ENCODE peak calls at places on chromosomes 3 and 15, in five cellular contexts. A is endodermal cell, E is brain microvascular endothelial cell, S is cardiac muscle cell, V is upper lobe of left lung. M is an unnamed sample.
A peak's percentile ranks its signal among the peaks of the same experiment; 100 is the strongest.

GRCh38 chr3:53144446-53144845 is 14.2 kb upstream of the RFT1 start:
- DNase-seq in E (no peak), S (no peak), V (no peak), A (no peak), M (no peak)

GRCh38 chr3:51709004-51709420 is 2.1 kb downstream of the GRM2 start:
- DNase-seq in E (no peak), S (no peak), A (peak; percentile 44), V (peak; percentile 70), M (peak; percentile 5)

GRCh38 chr3:55198554-55198953 is 270.7 kb upstream of the LRTM1 start:
- DNase-seq in V (no peak), A (no peak), E (peak; percentile 87), S (peak; percentile 89), M (no peak)

GRCh38 chr3:84987709-84988504 is 29.1 kb downstream of the CADM2 start:
- DNase-seq in E (no peak), V (no peak), A (no peak), S (no peak), M (no peak)

GRCh38 chr3:134803051-134803505 is 8.0 kb downstream of the EPHB1 start:
- DNase-seq in A (peak; percentile 66), S (no peak), V (no peak), E (no peak), M (no peak)

GRCh38 chr3:188509316-188509715 is 355.4 kb downstream of the LPP start:
- DNase-seq in E (no peak), A (no peak), V (no peak), S (no peak), M (no peak)

GRCh38 chr15:32824777-32825176 is 107.0 kb downstream of the GREM1 start:
- DNase-seq in S (peak; percentile 70), V (no peak), A (no peak), E (peak; percentile 87), M (no peak)

GRCh38 chr3:13420817-13421755 is 964 bp upstream of the NUP210 start:
- DNase-seq in A (peak; percentile 65), S (no peak), V (no peak), E (no peak), M (no peak)

GRCh38 chr3:69776926-69777581 is 37.8 kb downstream of the MITF start:
- DNase-seq in E (no peak), V (no peak), A (no peak), S (no peak), M (no peak)

GRCh38 chr15:81194723-81195122 is 2.0 kb upstream of the IL16 start:
- DNase-seq in A (no peak), V (no peak), E (no peak), S (no peak), M (no peak)

GRCh38 chr15:31259562-31260252 is 66.9 kb upstream of the KLF13 start:
- DNase-seq in A (no peak), V (no peak), S (no peak), E (no peak), M (no peak)

GRCh38 chr15:45378149-45378912 is at the start of gene GATM:
- DNase-seq in S (peak; percentile 86), A (peak; percentile 91), E (peak; percentile 70), V (peak; percentile 94), M (peak; percentile 88)

GRCh38 chr15:62506217-62506805 is 341.2 kb upstream of the C2CD4B start:
- DNase-seq in A (peak; percentile 51), E (peak; percentile 2), S (peak; percentile 80), V (no peak), M (no peak)

GRCh38 chr3:56856686-56857577 is 55.2 kb upstream of the ARHGEF3 start:
- DNase-seq in V (no peak), A (no peak), S (no peak), E (no peak), M (no peak)

GRCh38 chr3:122031123-122031468 is 9.0 kb upstream of the ILDR1 start:
- DNase-seq in E (no peak), V (no peak), S (no peak), A (no peak), M (no peak)

GRCh38 chr15:52493968-52494367 is 34.7 kb downstream of the MYO5A start:
- DNase-seq in E (no peak), V (no peak), S (no peak), A (no peak), M (no peak)

GRCh38 chr3:152279474-152279873 is 10.7 kb downstream of the MBNL1 start:
- DNase-seq in E (no peak), S (no peak), V (no peak), A (no peak), M (no peak)

DNA sequence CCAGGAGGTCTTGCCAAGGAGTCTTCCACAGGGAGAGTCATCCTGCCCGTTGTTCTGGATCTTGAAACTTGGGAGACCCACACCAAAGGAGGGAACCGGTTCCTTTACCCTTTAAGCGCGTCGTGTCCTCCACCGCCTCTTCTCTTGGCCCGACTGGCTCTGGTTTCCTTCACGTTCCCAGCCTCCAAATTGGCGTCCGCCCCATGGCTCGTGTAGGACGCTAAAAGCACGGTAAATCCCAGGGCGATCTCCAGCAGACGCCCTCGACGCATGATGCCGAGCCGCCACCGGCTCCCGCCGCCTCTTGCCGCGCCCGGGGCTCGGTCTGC is 1.0 kb downstream of the FBN1 start:
- DNase-seq in V (no peak), S (peak; percentile 69), E (no peak), A (no peak), M (no peak)
- H3K27ac ChIP-seq in V (peak overlapping the region; percentile 80), S (no peak overlapping the region), E (peak overlapping the region; percentile 98), A (no peak overlapping the region), M (peak overlapping the region; percentile 74)

GRCh38 chr15:88913017-88913849 is at the start of gene MFGE8:
- DNase-seq in A (peak; percentile 94), S (peak; percentile 77), V (peak; percentile 95), E (peak; percentile 51), M (peak; percentile 80)

GRCh38 chr15:88909956-88910831 is 3.0 kb downstream of the MFGE8 start:
- DNase-seq in S (no peak), A (no peak), V (no peak), E (no peak), M (no peak)

GRCh38 chr15:88913850-88914169 is 631 bp upstream of the MFGE8 start:
- DNase-seq in A (no peak), V (no peak), E (no peak), S (no peak), M (no peak)

GRCh38 chr15:88911766-88912118 is 1.4 kb downstream of the MFGE8 start:
- DNase-seq in V (no peak), S (no peak), A (peak; percentile 89), E (no peak), M (no peak)

GRCh38 chr15:88912500-88912921 is 668 bp downstream of the MFGE8 start:
- DNase-seq in E (no peak), A (peak; percentile 78), V (peak; percentile 80), S (peak; percentile 67), M (peak; percentile 74)
- H3K27ac ChIP-seq in E (peak overlapping the region; percentile 66), A (peak overlapping the region; percentile 82), V (peak overlapping the region; percentile 86), S (peak overlapping the region; percentile 81), M (peak overlapping the region; percentile 80)

DNA sequence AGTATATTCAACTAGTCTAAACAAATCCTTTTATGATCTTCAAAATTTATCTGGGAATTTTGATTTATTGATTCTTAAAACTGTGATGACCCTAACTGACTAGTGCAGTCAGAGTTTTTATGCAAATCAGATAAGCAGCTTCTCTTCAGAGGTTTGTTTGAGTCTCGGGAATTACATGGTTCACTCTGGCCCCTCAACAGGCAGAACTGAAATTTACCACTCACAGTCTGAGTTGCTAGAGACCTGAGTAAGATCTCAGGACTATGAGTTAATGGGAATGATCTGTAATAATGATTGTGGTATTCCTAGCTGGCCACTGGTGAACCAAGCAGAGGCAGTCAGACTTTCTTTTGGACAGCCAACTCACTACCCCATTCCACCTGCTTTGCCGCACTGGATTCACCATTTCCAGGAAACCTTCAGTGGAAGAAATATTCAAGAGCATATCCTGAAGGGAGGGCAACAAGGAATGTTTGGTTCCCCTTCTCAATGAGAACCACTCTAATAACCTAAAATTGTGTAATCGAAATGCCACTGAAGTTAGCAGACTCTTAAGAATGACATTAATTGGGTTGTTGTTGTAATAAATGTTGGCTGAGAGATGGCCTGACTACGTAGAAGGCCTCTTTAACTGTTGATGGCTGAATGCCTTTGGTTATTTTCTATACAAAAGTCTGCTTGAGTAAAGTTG is 11.5 kb upstream of the DNAJC13 start:
- DNase-seq in A (no peak), V (no peak), S (no peak), E (no peak), M (no peak)
- H3K27ac ChIP-seq in A (no peak overlapping the region), V (peak overlapping the region; percentile 71), S (no peak overlapping the region), E (no peak overlapping the region), M (no peak overlapping the region)

GRCh38 chr3:149655826-149656599 is 1.8 kb downstream of the WWTR1 start:
- DNase-seq in A (no peak), V (no peak), S (no peak), E (no peak), M (no peak)
- H3K27ac ChIP-seq in A (no peak overlapping the region), V (peak overlapping the region; percentile 94), S (peak overlapping the region; percentile 100), E (peak overlapping the region; percentile 99), M (peak overlapping the region; percentile 97)

M was measured in ovary.